ENCODE peak calls at places on chromosomes 2 and 18, in seven cellular contexts. T, V, J, H, P, L and Z are unnamed samples.

GRCh38 chr2:203675086-203675485 is 31.4 kb upstream of the CD28 start:
- DNase-seq in V (no peak), H (no peak), L (no peak), T (no peak), J (no peak), P (no peak), Z (no peak)

GRCh38 chr18:3798032-3798431 is 348.1 kb downstream of the TGIF1 start:
- DNase-seq in J (no peak), H (no peak), T (no peak), P (no peak), V (no peak), L (no peak), Z (no peak)

GRCh38 chr18:415627-416612 is 84.6 kb downstream of the COLEC12 start:
- DNase-seq in H (no peak), V (no peak), T (no peak), L (no peak), J (no peak), P (no peak), Z (no peak)

GRCh38 chr2:172455121-172455515 is 27.7 kb downstream of the ITGA6 start:
- DNase-seq in H (no peak), P (no peak), T (no peak), L (no peak), J (no peak), V (no peak), Z (no peak)

GRCh38 chr2:56580242-56580641 is 396.5 kb downstream of the CCDC85A start:
- DNase-seq in P (no peak), H (no peak), T (no peak), L (no peak), J (no peak), V (no peak), Z (no peak)

GRCh38 chr2:86035883-86036789 is 69.5 kb downstream of the POLR1A start:
- DNase-seq in V (peak), T (peak), H (peak), J (peak), P (peak), L (peak), Z (no peak)

GRCh38 chr2:26720322-26721166 is 28.0 kb downstream of the KCNK3 start:
- DNase-seq in V (peak), H (peak), T (no peak), P (peak), J (no peak), L (peak), Z (no peak)

GRCh38 chr2:219737270-219737691 is 109.9 kb downstream of the SLC4A3 start:
- DNase-seq in T (no peak), J (no peak), L (no peak), V (no peak), P (no peak), H (peak), Z (no peak)

GRCh38 chr2:120463527-120463926 is 117.6 kb downstream of the INHBB start:
- DNase-seq in P (peak), H (no peak), V (no peak), J (no peak), T (no peak), L (no peak), Z (no peak)

GRCh38 chr18:79581911-79582310 is 97.7 kb upstream of the CTDP1 start:
- DNase-seq in P (peak), H (no peak), L (peak), T (no peak), J (no peak), V (no peak), Z (no peak)

GRCh38 chr2:46385786-46386577 is 88.8 kb downstream of the EPAS1 start:
- DNase-seq in V (no peak), H (no peak), P (no peak), T (no peak), J (no peak), L (no peak), Z (no peak)

GRCh38 chr2:235300368-235301201 is 193.3 kb upstream of the AGAP1 start:
- DNase-seq in T (no peak), H (no peak), J (no peak), V (no peak), L (no peak), P (peak), Z (no peak)

GRCh38 chr18:48293954-48294893 is 115.0 kb downstream of the ZBTB7C start:
- DNase-seq in P (no peak), V (no peak), T (no peak), H (no peak), J (no peak), L (peak), Z (no peak)

GRCh38 chr2:109516445-109517117 is 97.2 kb downstream of the SEPTIN10 start:
- DNase-seq in V (no peak), H (no peak), J (no peak), P (no peak), T (no peak), L (peak), Z (no peak)

GRCh38 chr2:108634591-108635160 is 84.6 kb upstream of the RANBP2 start:
- DNase-seq in P (no peak), J (no peak), H (no peak), V (no peak), L (no peak), T (no peak), Z (no peak)

GRCh38 chr2:157261199-157261782 is 3.8 kb downstream of the GALNT5 start:
- DNase-seq in T (no peak), L (no peak), H (no peak), V (no peak), P (no peak), J (no peak), Z (no peak)

GRCh38 chr2:42021490-42021889 is 26.3 kb upstream of the PKDCC start:
- DNase-seq in L (no peak), T (no peak), V (no peak), J (no peak), P (no peak), H (peak), Z (no peak)

GRCh38 chr18:9482790-9483189 is 7.5 kb downstream of the RALBP1 start:
- DNase-seq in L (no peak), H (no peak), V (no peak), P (no peak), J (no peak), T (no peak), Z (no peak)

GRCh38 chr18:23528580-23529472 is 25.5 kb downstream of the RMC1 start:
- DNase-seq in J (no peak), L (no peak), V (peak), P (no peak), T (no peak), H (no peak), Z (no peak)

GRCh38 chr2:37342636-37343211 is 1.7 kb upstream of the QPCT start:
- DNase-seq in J (no peak), L (no peak), P (no peak), V (no peak), H (no peak), T (no peak), Z (no peak)

GRCh38 chr2:240237609-240238151 is 97.2 kb upstream of the OTOS start:
- DNase-seq in J (no peak), L (peak), V (no peak), P (no peak), H (peak), T (no peak), Z (no peak)

GRCh38 chr2:25808006-25808383 is 70.3 kb downstream of the ASXL2 start:
- DNase-seq in V (no peak), J (no peak), H (no peak), T (no peak), L (no peak), P (no peak), Z (no peak)

GRCh38 chr2:70903171-70903570 is 32.5 kb upstream of the ATP6V1B1 start:
- DNase-seq in H (no peak), T (no peak), L (no peak), P (no peak), V (no peak), J (no peak), Z (no peak)

GRCh38 chr2:69087912-69088240 is 74.9 kb downstream of the ANTXR1 start:
- DNase-seq in T (no peak), L (no peak), P (no peak), H (no peak), J (no peak), V (no peak), Z (no peak)

GRCh38 chr18:49241852-49242251 is 218.6 kb downstream of the DYM start:
- DNase-seq in J (no peak), L (no peak), V (no peak), P (no peak), H (no peak), T (no peak), Z (no peak)

GRCh38 chr2:26685943-26686839 is 6.3 kb upstream of the KCNK3 start:
- DNase-seq in H (no peak), V (no peak), J (no peak), T (no peak), L (no peak), P (peak), Z (no peak)

GRCh38 chr2:41928593-41928992 is 119.2 kb upstream of the PKDCC start:
- DNase-seq in T (no peak), V (no peak), P (no peak), L (no peak), J (no peak), H (no peak), Z (no peak)

GRCh38 chr2:222693837-222694236 is 22.4 kb downstream of the MOGAT1 start:
- DNase-seq in J (no peak), P (no peak), T (no peak), L (no peak), V (no peak), H (no peak), Z (no peak)

GRCh38 chr2:15142069-15142689 is 419.0 kb downstream of the NBAS start:
- DNase-seq in P (no peak), H (no peak), L (no peak), J (peak), T (peak), V (no peak), Z (no peak)

GRCh38 chr18:79517322-79517721 is 121.6 kb downstream of the NFATC1 start:
- DNase-seq in T (no peak), L (peak), J (peak), P (peak), V (no peak), H (no peak), Z (no peak)

GRCh38 chr2:71629273-71629672 is 175.9 kb downstream of the DYSF start:
- DNase-seq in V (no peak), T (no peak), L (no peak), P (no peak), J (no peak), H (no peak), Z (no peak)

GRCh38 chr2:72548081-72548764 is 277.6 kb downstream of the EXOC6B start:
- DNase-seq in P (no peak), H (no peak), J (no peak), V (no peak), L (no peak), T (no peak), Z (no peak)

GRCh38 chr2:88227446-88227845 is 57.3 kb downstream of the THNSL2 start:
- DNase-seq in T (no peak), H (no peak), J (no peak), V (no peak), P (no peak), L (no peak), Z (no peak)

GRCh38 chr2:54895735-54896134 is 154.5 kb downstream of the RTN4 start:
- DNase-seq in V (no peak), H (no peak), L (no peak), T (no peak), P (no peak), J (no peak), Z (no peak)

GRCh38 chr2:23803275-23803964 is 123.5 kb downstream of the ATAD2B start:
- DNase-seq in J (no peak), L (no peak), V (no peak), P (no peak), H (no peak), T (no peak), Z (no peak)
- H3K27ac ChIP-seq in J (no peak), L (no peak), V (no peak), P (no peak), H (no peak), T (no peak), Z (no peak)

GRCh38 chr2:182817558-182817957 is 48.9 kb downstream of the FRZB start:
- DNase-seq in T (no peak), H (no peak), J (no peak), V (no peak), P (no peak), L (no peak), Z (no peak)
- H3K27ac ChIP-seq in T (no peak), H (no peak), J (no peak), V (no peak), P (no peak), L (no peak), Z (no peak)

DNA sequence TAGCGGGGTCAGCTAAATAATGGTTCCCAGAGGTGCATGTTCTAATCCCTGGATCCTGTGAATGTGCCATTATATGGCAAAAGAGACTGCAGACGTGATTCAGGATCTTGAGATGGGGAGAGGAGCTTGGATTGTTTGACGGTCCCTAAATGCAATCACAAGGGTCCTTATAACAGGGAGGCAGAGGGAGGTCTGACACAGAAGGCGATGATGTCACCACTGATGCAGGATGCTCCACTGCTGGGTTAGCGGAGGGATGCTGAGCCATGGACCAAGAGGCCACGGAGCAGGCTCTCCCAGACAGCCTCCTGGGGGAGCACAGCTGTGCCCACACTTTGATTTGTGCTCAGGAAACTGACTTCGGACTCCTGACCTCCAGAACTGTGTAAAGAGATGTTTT is 156.2 kb downstream of the UXS1 start:
- DNase-seq in J (no peak), V (no peak), P (no peak), L (no peak), H (no peak), T (no peak), Z (no peak)
- H3K27ac ChIP-seq in J (no peak), V (no peak), P (no peak), L (no peak), H (no peak), T (no peak), Z (no peak)

GRCh38 chr2:111140815-111141214 is 20.1 kb downstream of the BCL2L11 start:
- DNase-seq in H (no peak), P (no peak), J (no peak), L (no peak), V (no peak), T (no peak), Z (no peak)
- H3K27ac ChIP-seq in H (no peak), P (no peak), J (no peak), L (no peak), V (no peak), T (no peak), Z (no peak)

DNA sequence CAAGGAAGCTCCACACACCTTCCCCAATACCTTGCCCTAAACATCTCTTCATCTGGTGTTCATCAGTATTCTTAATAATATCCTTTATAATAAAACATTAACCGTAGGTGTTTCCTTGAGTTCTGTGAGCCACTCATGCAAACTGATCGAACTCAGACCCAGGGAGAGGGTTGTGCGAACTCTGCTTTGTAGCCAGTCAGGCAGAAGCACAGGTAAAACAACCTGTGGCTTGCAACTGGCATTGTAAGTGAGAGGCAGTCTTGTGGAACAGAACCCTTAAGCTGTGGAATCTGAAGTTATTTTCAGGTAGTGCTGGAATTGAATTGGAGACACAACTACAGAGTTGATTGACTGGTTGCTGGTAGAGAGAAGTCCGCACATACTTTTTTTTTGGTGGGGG is 4.7 kb downstream of the BUB1 start:
- DNase-seq in V (no peak), T (no peak), L (no peak), J (no peak), H (no peak), P (no peak), Z (no peak)
- H3K27ac ChIP-seq in V (no peak), T (no peak), L (no peak), J (no peak), H (no peak), P (no peak), Z (no peak)